ENCODE peak calls at places on chromosomes 16 and 17, in six cellular contexts. One of them, this sample, is unnamed.

GRCh38 chr17:57810740-57811632 is 38.9 kb downstream of the MRPS23 start:
- DNase-seq in IMR-90: peak; percentile 4
- DNase-seq in neuronal stem cell: no peak
- DNase-seq in mesenchymal stem cell: no peak
- DNase-seq in trophoblast cell: no peak
- DNase-seq in H1: no peak
- DNase-seq in this sample: no peak

GRCh38 chr17:34305606-34306005 is 13.6 kb upstream of the CCL8 start:
- DNase-seq in IMR-90: peak; percentile 23
- DNase-seq in neuronal stem cell: no peak
- DNase-seq in mesenchymal stem cell: no peak
- DNase-seq in trophoblast cell: no peak
- DNase-seq in H1: no peak
- DNase-seq in this sample: no peak

GRCh38 chr17:76199466-76199865 is 40.8 kb downstream of the RNF157 start:
- DNase-seq in IMR-90: no peak
- DNase-seq in neuronal stem cell: no peak
- DNase-seq in mesenchymal stem cell: no peak
- DNase-seq in trophoblast cell: no peak
- DNase-seq in H1: no peak
- DNase-seq in this sample: no peak

GRCh38 chr16:72198021-72198420 is 26.1 kb upstream of the PMFBP1 start:
- DNase-seq in IMR-90: peak; percentile 80
- DNase-seq in neuronal stem cell: no peak
- DNase-seq in mesenchymal stem cell: peak; percentile 80
- DNase-seq in trophoblast cell: no peak
- DNase-seq in H1: no peak
- DNase-seq in this sample: no peak

GRCh38 chr17:41919840-41920579 is 1.3 kb upstream of the ACLY start:
- DNase-seq in IMR-90: peak; percentile 33
- DNase-seq in neuronal stem cell: no peak
- DNase-seq in mesenchymal stem cell: no peak
- DNase-seq in trophoblast cell: no peak
- DNase-seq in H1: peak; percentile 59
- DNase-seq in this sample: peak; percentile 86

GRCh38 chr17:10295728-10296343 is 77.0 kb downstream of the MYH13 start:
- DNase-seq in IMR-90: peak; percentile 33
- DNase-seq in neuronal stem cell: peak; percentile 62
- DNase-seq in mesenchymal stem cell: peak; percentile 75
- DNase-seq in trophoblast cell: peak; percentile 88
- DNase-seq in H1: peak; percentile 81
- DNase-seq in this sample: peak; percentile 84

GRCh38 chr16:30350134-30350871 is 4.8 kb downstream of the CD2BP2 start:
- DNase-seq in IMR-90: no peak
- DNase-seq in neuronal stem cell: no peak
- DNase-seq in mesenchymal stem cell: peak; percentile 27
- DNase-seq in trophoblast cell: no peak
- DNase-seq in H1: no peak
- DNase-seq in this sample: no peak

GRCh38 chr17:72632026-72632684 is 460.3 kb downstream of the SLC39A11 start:
- DNase-seq in IMR-90: no peak
- DNase-seq in neuronal stem cell: no peak
- DNase-seq in mesenchymal stem cell: no peak
- DNase-seq in trophoblast cell: no peak
- DNase-seq in H1: no peak
- DNase-seq in this sample: no peak

DNA sequence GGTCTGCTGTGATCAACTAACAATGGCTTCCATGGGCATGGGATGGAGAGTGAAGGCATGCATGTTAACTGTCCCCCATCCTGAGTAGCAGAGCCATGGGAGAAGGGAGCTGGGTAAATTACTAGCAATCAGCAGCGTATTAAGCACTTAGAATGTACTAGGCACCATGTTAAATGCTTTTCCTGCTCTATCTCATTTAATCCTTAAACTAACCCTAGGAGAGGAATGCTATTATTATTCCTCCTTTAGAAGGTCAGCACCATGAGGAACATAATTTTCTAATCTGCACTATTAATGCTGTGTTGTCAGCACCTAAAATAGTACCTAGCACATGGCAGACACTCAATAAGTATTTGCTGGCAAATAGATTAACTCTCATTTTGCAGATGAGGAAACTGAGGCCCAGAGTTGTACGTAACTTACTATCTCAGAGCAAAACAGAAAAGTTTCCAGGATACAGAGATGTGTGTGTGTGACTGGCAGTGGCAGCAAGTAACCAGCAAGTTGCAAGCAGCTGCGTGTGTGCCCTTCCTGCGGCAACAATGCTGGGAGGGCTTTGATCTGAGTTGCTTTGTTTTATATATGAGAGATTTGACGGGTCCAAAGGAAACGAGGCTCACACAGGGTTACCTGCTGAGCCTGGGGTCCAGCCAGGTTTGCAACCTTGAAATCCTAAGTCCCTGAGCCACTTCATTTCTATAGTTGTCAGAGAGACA is 6.5 kb upstream of the KLHL36 start:
- DNase-seq in IMR-90: no peak
- DNase-seq in neuronal stem cell: no peak
- DNase-seq in mesenchymal stem cell: no peak
- DNase-seq in trophoblast cell: no peak
- DNase-seq in H1: no peak
- DNase-seq in this sample: no peak
- H3K4me3 ChIP-seq in IMR-90: no peak overlapping the region
- H3K4me3 ChIP-seq in neuronal stem cell: no peak overlapping the region
- H3K4me3 ChIP-seq in mesenchymal stem cell: no peak overlapping the region
- H3K4me3 ChIP-seq in trophoblast cell: peak overlapping the region; percentile 26
- H3K4me3 ChIP-seq in H1: no peak overlapping the region
- H3K4me3 ChIP-seq in this sample: no peak overlapping the region

DNA sequence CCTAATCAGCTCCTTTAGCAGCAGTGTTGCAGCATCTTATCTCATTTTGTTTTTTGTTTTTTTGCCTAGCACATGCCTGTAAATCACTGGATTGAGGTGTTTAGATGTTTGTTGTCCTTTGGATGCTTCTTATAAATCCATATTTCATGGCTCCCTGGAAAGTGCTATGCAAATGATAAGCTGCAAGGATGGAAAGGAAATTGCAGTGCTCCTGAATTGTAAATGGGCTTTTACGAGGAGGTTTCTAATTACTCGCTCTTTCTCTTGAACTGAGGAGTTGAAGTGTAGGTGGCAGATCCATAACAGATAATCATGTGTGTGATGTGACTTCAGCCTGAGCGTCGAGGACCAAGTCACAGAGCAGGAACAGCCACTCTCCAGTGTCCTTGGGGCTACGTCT is 45.0 kb downstream of the MAPT start:
- DNase-seq in IMR-90: no peak
- DNase-seq in neuronal stem cell: no peak
- DNase-seq in mesenchymal stem cell: no peak
- DNase-seq in trophoblast cell: no peak
- DNase-seq in H1: no peak
- DNase-seq in this sample: no peak
- H2AK5ac ChIP-seq in IMR-90: no peak overlapping the region
- H2AK5ac ChIP-seq in neuronal stem cell: no peak overlapping the region
- H2AK5ac ChIP-seq in mesenchymal stem cell: no peak overlapping the region
- H2AK5ac ChIP-seq in trophoblast cell: no peak overlapping the region
- H2AK5ac ChIP-seq in H1: no peak overlapping the region
- H2AK5ac ChIP-seq in this sample: no peak overlapping the region

GRCh38 chr16:70699696-70700095 is 13.8 kb upstream of the MTSS2 start:
- DNase-seq in IMR-90: no peak
- DNase-seq in neuronal stem cell: no peak
- DNase-seq in mesenchymal stem cell: no peak
- DNase-seq in trophoblast cell: no peak
- DNase-seq in H1: no peak
- DNase-seq in this sample: no peak
- H3K27ac ChIP-seq in IMR-90: no peak overlapping the region
- H3K27ac ChIP-seq in neuronal stem cell: no peak overlapping the region
- H3K27ac ChIP-seq in mesenchymal stem cell: no peak overlapping the region
- H3K27ac ChIP-seq in trophoblast cell: no peak overlapping the region
- H3K27ac ChIP-seq in H1: no peak overlapping the region
- H3K27ac ChIP-seq in this sample: no peak overlapping the region

GRCh38 chr16:2512920-2513404 is 790 bp upstream of the ATP6V0C start:
- DNase-seq in IMR-90: no peak
- DNase-seq in neuronal stem cell: no peak
- DNase-seq in mesenchymal stem cell: no peak
- DNase-seq in trophoblast cell: no peak
- DNase-seq in H1: peak; percentile 77
- DNase-seq in this sample: peak; percentile 53
- H3K4me3 ChIP-seq in IMR-90: peak overlapping the region; percentile 93
- H3K4me3 ChIP-seq in neuronal stem cell: peak overlapping the region; percentile 97
- H3K4me3 ChIP-seq in mesenchymal stem cell: peak overlapping the region; percentile 69
- H3K4me3 ChIP-seq in trophoblast cell: peak overlapping the region; percentile 51
- H3K4me3 ChIP-seq in H1: peak overlapping the region; percentile 61
- H3K4me3 ChIP-seq in this sample: no peak overlapping the region

GRCh38 chr16:87780385-87780989 is 14.7 kb upstream of the KLHDC4 start:
- DNase-seq in IMR-90: peak; percentile 38
- DNase-seq in neuronal stem cell: no peak
- DNase-seq in mesenchymal stem cell: no peak
- DNase-seq in trophoblast cell: no peak
- DNase-seq in H1: no peak
- DNase-seq in this sample: no peak

GRCh38 chr16:87778830-87779579 is 13.2 kb upstream of the KLHDC4 start:
- DNase-seq in IMR-90: peak; percentile 96
- DNase-seq in neuronal stem cell: peak; percentile 82
- DNase-seq in mesenchymal stem cell: peak; percentile 93
- DNase-seq in trophoblast cell: peak; percentile 96
- DNase-seq in H1: peak; percentile 99
- DNase-seq in this sample: peak; percentile 98

GRCh38 chr16:87778476-87778829 is 12.7 kb upstream of the KLHDC4 start:
- DNase-seq in IMR-90: no peak
- DNase-seq in neuronal stem cell: no peak
- DNase-seq in mesenchymal stem cell: no peak
- DNase-seq in trophoblast cell: no peak
- DNase-seq in H1: no peak
- DNase-seq in this sample: no peak
- H2AK5ac ChIP-seq in IMR-90: peak overlapping the region; percentile 100
- H2AK5ac ChIP-seq in neuronal stem cell: peak overlapping the region; percentile 30
- H2AK5ac ChIP-seq in mesenchymal stem cell: peak overlapping the region; percentile 10
- H2AK5ac ChIP-seq in trophoblast cell: peak overlapping the region; percentile 99
- H2AK5ac ChIP-seq in H1: peak overlapping the region; percentile 96
- H2AK5ac ChIP-seq in this sample: peak overlapping the region; percentile 0

GRCh38 chr16:2663553-2664521 is 18.5 kb upstream of the KCTD5 start:
- DNase-seq in IMR-90: no peak
- DNase-seq in neuronal stem cell: no peak
- DNase-seq in mesenchymal stem cell: peak; percentile 60
- DNase-seq in trophoblast cell: no peak
- DNase-seq in H1: no peak
- DNase-seq in this sample: no peak

GRCh38 chr16:2664522-2665096 is 17.7 kb upstream of the KCTD5 start:
- DNase-seq in IMR-90: no peak
- DNase-seq in neuronal stem cell: no peak
- DNase-seq in mesenchymal stem cell: no peak
- DNase-seq in trophoblast cell: no peak
- DNase-seq in H1: no peak
- DNase-seq in this sample: no peak
- H3K27ac ChIP-seq in IMR-90: no peak overlapping the region
- H3K27ac ChIP-seq in neuronal stem cell: no peak overlapping the region
- H3K27ac ChIP-seq in mesenchymal stem cell: no peak overlapping the region
- H3K27ac ChIP-seq in trophoblast cell: no peak overlapping the region
- H3K27ac ChIP-seq in H1: no peak overlapping the region
- H3K27ac ChIP-seq in this sample: no peak overlapping the region

GRCh38 chr16:68356919-68357286 is 46.1 kb downstream of the PRMT7 start:
- DNase-seq in IMR-90: no peak
- DNase-seq in neuronal stem cell: no peak
- DNase-seq in mesenchymal stem cell: peak; percentile 11
- DNase-seq in trophoblast cell: no peak
- DNase-seq in H1: no peak
- DNase-seq in this sample: no peak

GRCh38 chr16:68354816-68355215 is 44.0 kb downstream of the PRMT7 start:
- DNase-seq in IMR-90: no peak
- DNase-seq in neuronal stem cell: no peak
- DNase-seq in mesenchymal stem cell: no peak
- DNase-seq in trophoblast cell: no peak
- DNase-seq in H1: no peak
- DNase-seq in this sample: no peak

GRCh38 chr16:68356249-68356918 is 45.6 kb downstream of the PRMT7 start:
- DNase-seq in IMR-90: no peak
- DNase-seq in neuronal stem cell: no peak
- DNase-seq in mesenchymal stem cell: peak; percentile 19
- DNase-seq in trophoblast cell: no peak
- DNase-seq in H1: no peak
- DNase-seq in this sample: no peak

GRCh38 chr16:68357521-68357922 is 46.7 kb downstream of the PRMT7 start:
- DNase-seq in IMR-90: no peak
- DNase-seq in neuronal stem cell: no peak
- DNase-seq in mesenchymal stem cell: no peak
- DNase-seq in trophoblast cell: no peak
- DNase-seq in H1: no peak
- DNase-seq in this sample: no peak

DNA sequence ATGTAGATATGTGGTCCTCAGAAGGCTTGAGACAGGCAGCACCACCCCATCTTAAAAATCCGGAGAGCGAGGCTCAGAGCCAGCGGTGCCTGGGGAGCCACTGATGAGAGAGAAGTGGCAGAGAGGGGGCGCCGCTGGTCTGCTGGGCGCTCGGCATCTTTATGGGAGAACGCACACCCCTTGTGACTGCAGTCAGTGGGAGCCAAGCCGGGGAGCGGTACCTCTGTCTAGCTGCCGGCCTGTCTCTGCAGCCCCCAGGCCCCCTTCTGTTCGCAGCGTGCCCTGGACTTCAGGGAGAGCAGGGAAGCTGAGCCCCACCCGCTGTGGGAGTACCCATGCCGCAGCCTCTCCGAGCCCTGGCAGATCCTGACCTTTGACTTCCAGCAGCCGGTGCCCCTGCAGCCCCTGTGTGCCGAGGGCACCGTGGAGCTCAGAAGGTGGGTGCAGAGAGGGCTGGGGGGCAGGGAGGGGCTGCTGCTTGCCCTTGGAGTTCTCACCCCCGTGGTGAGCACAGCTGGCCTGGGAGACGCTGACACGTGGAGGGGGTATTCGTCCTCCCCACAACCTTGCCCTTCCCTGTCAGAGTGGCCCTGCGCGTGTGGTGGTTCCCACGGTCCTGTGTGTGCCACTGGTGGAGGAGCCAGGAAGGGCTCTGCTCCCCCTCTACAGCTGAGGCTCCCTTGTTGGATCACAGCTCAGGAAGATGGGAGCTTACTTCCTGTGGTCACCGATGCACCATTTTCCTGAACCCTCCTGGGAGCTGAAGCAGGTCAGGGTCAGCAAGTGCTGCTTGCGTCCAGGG is 44.8 kb downstream of the PRMT7 start:
- DNase-seq in IMR-90: no peak
- DNase-seq in neuronal stem cell: no peak
- DNase-seq in mesenchymal stem cell: no peak
- DNase-seq in trophoblast cell: no peak
- DNase-seq in H1: peak; percentile 74
- DNase-seq in this sample: no peak
- H3K4me3 ChIP-seq in IMR-90: no peak overlapping the region
- H3K4me3 ChIP-seq in neuronal stem cell: no peak overlapping the region
- H3K4me3 ChIP-seq in mesenchymal stem cell: no peak overlapping the region
- H3K4me3 ChIP-seq in trophoblast cell: no peak overlapping the region
- H3K4me3 ChIP-seq in H1: no peak overlapping the region
- H3K4me3 ChIP-seq in this sample: no peak overlapping the region

This sample was measured in mesendoderm.